ENCODE peak calls at places on chromosomes 4 and X, in six cellular contexts. J is transverse colon; N is psoas muscle; U is naive thymus-derived CD4-positive, alpha-beta T cell; A is right cardiac atrium; L is K562. V is an unnamed sample. For H3K27me3 and H3K9me3, the result is how much of the 10 kb centered on the place peaks cover.

GRCh38 chrX:39261446-39262147 is 460.3 kb downstream of the MID1IP1 start:
- DNase-seq in J (no peak), N (no peak), U (peak), A (no peak), L (peak), V (no peak)

GRCh38 chrX:153865685-153866084 is 20.3 kb downstream of the L1CAM start:
- DNase-seq in J (no peak), N (no peak), U (no peak), A (no peak), L (no peak), V (no peak)

GRCh38 chrX:70262952-70263567 is 3.1 kb upstream of the P2RY4 start:
- DNase-seq in J (peak), N (no peak), U (peak), A (peak), L (peak), V (peak)

GRCh38 chr4:76365636-76366035 is 55.3 kb downstream of the CCDC158 start:
- DNase-seq in J (no peak), N (no peak), U (no peak), A (no peak), L (no peak), V (no peak)

GRCh38 chr4:37803348-37803973 is 23.0 kb upstream of the PGM2 start:
- DNase-seq in J (no peak), N (no peak), U (peak), A (no peak), L (no peak), V (no peak)

GRCh38 chr4:2078584-2078983 is 19.5 kb downstream of the NAT8L start:
- DNase-seq in J (no peak), N (no peak), U (no peak), A (no peak), L (no peak), V (no peak)

GRCh38 chrX:22527302-22527701 is 254.6 kb downstream of the CBLL2 start:
- DNase-seq in J (no peak), N (no peak), U (no peak), A (no peak), L (no peak), V (no peak)

GRCh38 chr4:815464-816146 is 10.3 kb downstream of the CPLX1 start:
- DNase-seq in J (peak), N (no peak), U (no peak), A (no peak), L (no peak), V (peak)

GRCh38 chr4:13670456-13671150 is 43.1 kb upstream of the BOD1L1 start:
- DNase-seq in J (no peak), N (no peak), U (no peak), A (no peak), L (no peak), V (no peak)

GRCh38 chrX:11724122-11725017 is 33.7 kb upstream of the MSL3 start:
- DNase-seq in J (no peak), N (no peak), U (peak), A (no peak), L (peak), V (no peak)

GRCh38 chr4:172892300-172892699 is 276.3 kb upstream of the GALNT7 start:
- DNase-seq in J (no peak), N (no peak), U (no peak), A (no peak), L (peak), V (no peak)

GRCh38 chr4:185548587-185548986 is 13.3 kb upstream of the PDLIM3 start:
- DNase-seq in J (no peak), N (no peak), U (no peak), A (no peak), L (no peak), V (no peak)

GRCh38 chr4:187478292-187479205 is 517.0 kb upstream of the ZFP42 start:
- DNase-seq in J (no peak), N (no peak), U (no peak), A (no peak), L (no peak), V (no peak)

DNA sequence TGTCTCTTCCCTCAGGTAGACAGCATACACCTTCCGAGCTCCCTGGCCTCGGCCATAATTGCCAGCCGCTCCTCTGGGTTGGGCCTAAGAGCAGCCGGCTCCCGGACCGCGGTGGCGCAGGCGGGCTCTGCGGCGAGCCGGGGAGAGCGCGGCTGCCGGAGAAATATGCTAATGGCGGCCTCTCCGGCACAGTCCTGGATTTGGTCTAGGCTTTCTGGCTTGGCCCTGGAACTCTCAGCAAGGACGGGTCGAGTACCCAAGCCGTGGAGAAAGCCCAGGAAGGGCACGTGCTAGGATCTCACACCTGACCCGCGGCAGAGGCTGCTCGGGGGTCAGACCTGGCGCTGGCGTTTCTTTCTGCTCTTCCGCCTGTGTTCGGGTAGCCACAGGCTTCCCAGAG is 18.6 kb upstream of the ZIC3 start:
- DNase-seq in J (no peak), N (no peak), U (no peak), A (no peak), L (no peak), V (no peak)
- H3K27me3 ChIP-seq in J (half or more), N (under half), U (under half), A (under half), L (under half), V (under half)

GRCh38 chrX:24760601-24761000 is 66.9 kb downstream of the POLA1 start:
- DNase-seq in J (no peak), N (no peak), U (no peak), A (no peak), L (no peak), V (no peak)

GRCh38 chrX:24761306-24761705 is 67.6 kb downstream of the POLA1 start:
- DNase-seq in J (no peak), N (no peak), U (no peak), A (no peak), L (no peak), V (no peak)

GRCh38 chrX:24763989-24764388 is 70.3 kb downstream of the POLA1 start:
- DNase-seq in J (no peak), N (no peak), U (no peak), A (no peak), L (no peak), V (no peak)

GRCh38 chrX:24759786-24760185 is 66.1 kb downstream of the POLA1 start:
- DNase-seq in J (no peak), N (no peak), U (no peak), A (no peak), L (no peak), V (no peak)
- H3K27ac ChIP-seq in J (no peak), N (peak), U (no peak), A (no peak), L (no peak), V (no peak)

GRCh38 chr4:48008021-48008596 is 8.4 kb downstream of the CNGA1 start:
- DNase-seq in J (no peak), N (no peak), U (no peak), A (no peak), L (no peak), V (no peak)

GRCh38 chr4:48011722-48012121 is 4.8 kb downstream of the CNGA1 start:
- DNase-seq in J (no peak), N (no peak), U (no peak), A (no peak), L (no peak), V (no peak)

GRCh38 chr4:48002267-48002666 is 14.2 kb downstream of the CNGA1 start:
- DNase-seq in J (no peak), N (no peak), U (no peak), A (no peak), L (no peak), V (no peak)

GRCh38 chr4:48005781-48006180 is 10.7 kb downstream of the CNGA1 start:
- DNase-seq in J (no peak), N (no peak), U (no peak), A (no peak), L (no peak), V (no peak)
- H3K9me3 ChIP-seq in J (under half), N (under half), U (under half), A (under half), L (under half), V (under half)

DNA sequence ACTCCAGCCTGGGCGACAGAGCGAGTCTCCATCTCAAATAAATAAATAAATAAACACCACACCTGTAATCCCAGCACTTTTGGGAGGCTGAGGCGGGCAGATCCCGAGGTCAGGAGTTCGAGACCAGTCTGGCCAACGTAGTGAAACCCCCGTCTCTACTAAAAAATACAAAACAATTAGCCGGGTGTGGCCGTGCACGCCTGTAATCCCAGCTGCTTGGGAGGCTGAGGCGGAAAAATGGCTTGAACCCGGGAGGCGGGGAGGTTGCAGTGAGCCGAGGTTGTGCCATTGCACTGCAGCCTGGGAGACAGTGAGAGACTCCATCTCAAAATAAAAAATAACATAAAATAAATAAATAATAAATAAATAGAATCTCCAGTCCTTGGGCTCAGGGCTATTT is 185.8 kb downstream of the SHOX start:
- DNase-seq in J (no peak), N (no peak), U (no peak), A (no peak), L (no peak), V (no peak)
- H3K27me3 ChIP-seq in J (under half), N (under half), U (under half), A (under half), L (under half), V (under half)

GRCh38 chr4:10106421-10107039 is 10.1 kb downstream of the WDR1 start:
- DNase-seq in J (peak), N (peak), U (no peak), A (peak), L (peak), V (no peak)
- H3K27ac ChIP-seq in J (peak), N (peak), U (peak), A (peak), L (peak), V (peak)

DNA sequence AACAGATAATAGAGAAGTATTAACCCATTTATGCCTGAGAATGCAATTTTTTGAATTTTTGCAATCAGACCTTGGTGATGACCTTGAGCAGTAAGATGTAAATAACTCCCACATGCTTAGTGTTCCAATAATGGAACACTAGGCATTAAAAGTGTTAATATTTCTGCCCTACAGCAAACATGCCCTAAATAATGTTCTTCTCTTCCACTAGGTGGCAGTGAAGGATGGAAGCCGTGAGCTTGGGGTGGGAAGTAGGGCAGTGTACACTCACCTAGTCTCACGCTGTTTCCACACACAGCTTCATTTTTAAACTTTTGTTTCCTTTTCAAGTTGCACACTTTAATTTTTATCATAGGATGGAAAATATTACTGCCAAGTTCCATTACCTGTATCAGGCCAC is 613.1 kb upstream of the HS3ST1 start:
- DNase-seq in J (no peak), N (no peak), U (no peak), A (no peak), L (peak), V (no peak)
- H3K9me3 ChIP-seq in J (under half), N (under half), U (under half), A (under half), L (under half), V (under half)

DNA sequence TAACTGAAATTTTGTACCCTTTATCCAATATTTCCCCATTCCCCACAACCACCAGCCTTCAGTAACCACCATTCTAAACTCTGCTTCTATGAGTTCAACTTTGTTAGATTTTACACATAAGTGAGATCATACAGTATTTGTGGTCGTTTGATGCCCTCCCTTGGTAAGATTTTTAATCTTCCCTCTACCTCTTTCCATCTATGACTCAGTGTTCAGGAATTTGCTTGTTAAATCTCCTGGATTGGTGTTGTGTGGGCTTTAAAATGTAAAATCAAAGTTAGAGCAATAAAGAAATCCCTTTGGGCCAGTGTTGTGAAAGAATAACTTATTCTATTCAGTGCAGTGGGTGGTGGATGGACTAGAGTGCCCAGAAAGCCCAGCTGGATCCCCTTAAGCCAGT is 37.4 kb downstream of the SLC16A2 start:
- DNase-seq in J (no peak), N (no peak), U (no peak), A (no peak), L (no peak), V (no peak)
- H3K27me3 ChIP-seq in J (under half), N (under half), U (under half), A (under half), L (under half), V (under half)

V was measured in upper lobe of right lung.